ENCODE peak calls at places on chromosomes 13 and 19, in nine cellular contexts. One of them, this sample, is unnamed.

GRCh38 chr13:23651887-23652286 is 81.7 kb downstream of the TNFRSF19 start:
- ATAC-seq in heart right ventricle: no peak
- ATAC-seq in CD8-positive, alpha-beta T cell: no peak
- ATAC-seq in upper lobe of left lung: no peak
- ATAC-seq in gastrocnemius medialis: no peak
- ATAC-seq in right cardiac atrium: no peak
- ATAC-seq in upper lobe of right lung: no peak
- ATAC-seq in lower lobe of right lung: no peak
- ATAC-seq in right lobe of liver: no peak
- ATAC-seq in this sample: no peak

GRCh38 chr13:54744747-54745146 is 1716.1 kb downstream of the OLFM4 start:
- ATAC-seq in heart right ventricle: no peak
- ATAC-seq in CD8-positive, alpha-beta T cell: no peak
- ATAC-seq in upper lobe of left lung: no peak
- ATAC-seq in gastrocnemius medialis: no peak
- ATAC-seq in right cardiac atrium: no peak
- ATAC-seq in upper lobe of right lung: no peak
- ATAC-seq in lower lobe of right lung: no peak
- ATAC-seq in right lobe of liver: no peak
- ATAC-seq in this sample: no peak

GRCh38 chr19:53272044-53272443 is 4.5 kb upstream of the VN1R4 start:
- ATAC-seq in heart right ventricle: no peak
- ATAC-seq in CD8-positive, alpha-beta T cell: no peak
- ATAC-seq in upper lobe of left lung: no peak
- ATAC-seq in gastrocnemius medialis: no peak
- ATAC-seq in right cardiac atrium: no peak
- ATAC-seq in upper lobe of right lung: no peak
- ATAC-seq in lower lobe of right lung: no peak
- ATAC-seq in right lobe of liver: no peak
- ATAC-seq in this sample: no peak

GRCh38 chr19:47996230-47996727 is 1.8 kb downstream of the ELSPBP1 start:
- ATAC-seq in heart right ventricle: no peak
- ATAC-seq in CD8-positive, alpha-beta T cell: no peak
- ATAC-seq in upper lobe of left lung: no peak
- ATAC-seq in gastrocnemius medialis: no peak
- ATAC-seq in right cardiac atrium: no peak
- ATAC-seq in upper lobe of right lung: no peak
- ATAC-seq in lower lobe of right lung: no peak
- ATAC-seq in right lobe of liver: no peak
- ATAC-seq in this sample: no peak

GRCh38 chr19:29524912-29525870 is 603 bp upstream of the VSTM2B start:
- ATAC-seq in heart right ventricle: no peak
- ATAC-seq in CD8-positive, alpha-beta T cell: no peak
- ATAC-seq in upper lobe of left lung: no peak
- ATAC-seq in gastrocnemius medialis: no peak
- ATAC-seq in right cardiac atrium: no peak
- ATAC-seq in upper lobe of right lung: no peak
- ATAC-seq in lower lobe of right lung: no peak
- ATAC-seq in right lobe of liver: no peak
- ATAC-seq in this sample: no peak

GRCh38 chr13:113855931-113856715 is 7.8 kb downstream of the GAS6 start:
- ATAC-seq in heart right ventricle: peak; percentile 1
- ATAC-seq in CD8-positive, alpha-beta T cell: no peak
- ATAC-seq in upper lobe of left lung: no peak
- ATAC-seq in gastrocnemius medialis: peak; percentile 6
- ATAC-seq in right cardiac atrium: no peak
- ATAC-seq in upper lobe of right lung: no peak
- ATAC-seq in lower lobe of right lung: no peak
- ATAC-seq in right lobe of liver: no peak
- ATAC-seq in this sample: no peak

GRCh38 chr19:10329555-10329954 is 3.8 kb downstream of the RAVER1 start:
- ATAC-seq in heart right ventricle: no peak
- ATAC-seq in CD8-positive, alpha-beta T cell: no peak
- ATAC-seq in upper lobe of left lung: no peak
- ATAC-seq in gastrocnemius medialis: no peak
- ATAC-seq in right cardiac atrium: no peak
- ATAC-seq in upper lobe of right lung: no peak
- ATAC-seq in lower lobe of right lung: no peak
- ATAC-seq in right lobe of liver: no peak
- ATAC-seq in this sample: no peak

GRCh38 chr13:101627556-101627943 is 175.1 kb downstream of the ITGBL1 start:
- ATAC-seq in heart right ventricle: no peak
- ATAC-seq in CD8-positive, alpha-beta T cell: peak; percentile 11
- ATAC-seq in upper lobe of left lung: peak; percentile 36
- ATAC-seq in gastrocnemius medialis: no peak
- ATAC-seq in right cardiac atrium: no peak
- ATAC-seq in upper lobe of right lung: peak; percentile 87
- ATAC-seq in lower lobe of right lung: peak; percentile 86
- ATAC-seq in right lobe of liver: peak; percentile 33
- ATAC-seq in this sample: no peak

GRCh38 chr19:14107581-14108461 is 9.7 kb downstream of the PRKACA start:
- ATAC-seq in heart right ventricle: peak; percentile 89
- ATAC-seq in CD8-positive, alpha-beta T cell: no peak
- ATAC-seq in upper lobe of left lung: no peak
- ATAC-seq in gastrocnemius medialis: peak; percentile 66
- ATAC-seq in right cardiac atrium: peak; percentile 80
- ATAC-seq in upper lobe of right lung: no peak
- ATAC-seq in lower lobe of right lung: no peak
- ATAC-seq in right lobe of liver: peak; percentile 40
- ATAC-seq in this sample: peak; percentile 70

GRCh38 chr13:50910483-50910805 is 853 bp downstream of the RNASEH2B start:
- ATAC-seq in heart right ventricle: peak; percentile 56
- ATAC-seq in CD8-positive, alpha-beta T cell: no peak
- ATAC-seq in upper lobe of left lung: peak; percentile 64
- ATAC-seq in gastrocnemius medialis: peak; percentile 62
- ATAC-seq in right cardiac atrium: peak; percentile 55
- ATAC-seq in upper lobe of right lung: peak; percentile 57
- ATAC-seq in lower lobe of right lung: peak; percentile 54
- ATAC-seq in right lobe of liver: peak; percentile 57
- ATAC-seq in this sample: peak; percentile 32

GRCh38 chr19:41325947-41326706 is 16.2 kb downstream of the CCDC97 start:
- ATAC-seq in heart right ventricle: peak; percentile 49
- ATAC-seq in CD8-positive, alpha-beta T cell: no peak
- ATAC-seq in upper lobe of left lung: no peak
- ATAC-seq in gastrocnemius medialis: no peak
- ATAC-seq in right cardiac atrium: peak; percentile 0
- ATAC-seq in upper lobe of right lung: no peak
- ATAC-seq in lower lobe of right lung: no peak
- ATAC-seq in right lobe of liver: no peak
- ATAC-seq in this sample: no peak

GRCh38 chr19:41554902-41555301 is 21.1 kb upstream of the CEACAM21 start:
- ATAC-seq in heart right ventricle: no peak
- ATAC-seq in CD8-positive, alpha-beta T cell: peak; percentile 61
- ATAC-seq in upper lobe of left lung: no peak
- ATAC-seq in gastrocnemius medialis: no peak
- ATAC-seq in right cardiac atrium: peak; percentile 60
- ATAC-seq in upper lobe of right lung: peak; percentile 55
- ATAC-seq in lower lobe of right lung: no peak
- ATAC-seq in right lobe of liver: peak; percentile 51
- ATAC-seq in this sample: no peak

GRCh38 chr13:47892374-47892773 is 108.7 kb downstream of the SUCLA2 start:
- ATAC-seq in heart right ventricle: no peak
- ATAC-seq in CD8-positive, alpha-beta T cell: no peak
- ATAC-seq in upper lobe of left lung: no peak
- ATAC-seq in gastrocnemius medialis: no peak
- ATAC-seq in right cardiac atrium: no peak
- ATAC-seq in upper lobe of right lung: no peak
- ATAC-seq in lower lobe of right lung: no peak
- ATAC-seq in right lobe of liver: no peak
- ATAC-seq in this sample: no peak

GRCh38 chr19:53915000-53915399 is 5.9 kb downstream of the CACNG7 start:
- ATAC-seq in heart right ventricle: no peak
- ATAC-seq in CD8-positive, alpha-beta T cell: no peak
- ATAC-seq in upper lobe of left lung: no peak
- ATAC-seq in gastrocnemius medialis: no peak
- ATAC-seq in right cardiac atrium: no peak
- ATAC-seq in upper lobe of right lung: peak; percentile 36
- ATAC-seq in lower lobe of right lung: no peak
- ATAC-seq in right lobe of liver: no peak
- ATAC-seq in this sample: no peak

GRCh38 chr13:113546571-113547247 is 37.8 kb upstream of the TFDP1 start:
- ATAC-seq in heart right ventricle: peak; percentile 79
- ATAC-seq in CD8-positive, alpha-beta T cell: no peak
- ATAC-seq in upper lobe of left lung: peak; percentile 68
- ATAC-seq in gastrocnemius medialis: no peak
- ATAC-seq in right cardiac atrium: peak; percentile 84
- ATAC-seq in upper lobe of right lung: peak; percentile 6
- ATAC-seq in lower lobe of right lung: peak; percentile 37
- ATAC-seq in right lobe of liver: peak; percentile 62
- ATAC-seq in this sample: peak; percentile 77

GRCh38 chr13:41007359-41008118 is 11.6 kb downstream of the ELF1 start:
- ATAC-seq in heart right ventricle: no peak
- ATAC-seq in CD8-positive, alpha-beta T cell: no peak
- ATAC-seq in upper lobe of left lung: peak; percentile 68
- ATAC-seq in gastrocnemius medialis: no peak
- ATAC-seq in right cardiac atrium: no peak
- ATAC-seq in upper lobe of right lung: peak; percentile 78
- ATAC-seq in lower lobe of right lung: peak; percentile 58
- ATAC-seq in right lobe of liver: peak; percentile 89
- ATAC-seq in this sample: no peak

GRCh38 chr19:290539-291521 is at the start of gene PLPP2:
- ATAC-seq in heart right ventricle: no peak
- ATAC-seq in CD8-positive, alpha-beta T cell: no peak
- ATAC-seq in upper lobe of left lung: peak; percentile 22
- ATAC-seq in gastrocnemius medialis: no peak
- ATAC-seq in right cardiac atrium: peak; percentile 40
- ATAC-seq in upper lobe of right lung: peak; percentile 37
- ATAC-seq in lower lobe of right lung: peak; percentile 64
- ATAC-seq in right lobe of liver: no peak
- ATAC-seq in this sample: peak; percentile 54

GRCh38 chr19:292951-293350 is 1.7 kb upstream of the PLPP2 start:
- ATAC-seq in heart right ventricle: no peak
- ATAC-seq in CD8-positive, alpha-beta T cell: no peak
- ATAC-seq in upper lobe of left lung: no peak
- ATAC-seq in gastrocnemius medialis: no peak
- ATAC-seq in right cardiac atrium: no peak
- ATAC-seq in upper lobe of right lung: no peak
- ATAC-seq in lower lobe of right lung: no peak
- ATAC-seq in right lobe of liver: no peak
- ATAC-seq in this sample: no peak

GRCh38 chr19:292281-292884 is 1.2 kb upstream of the PLPP2 start:
- ATAC-seq in heart right ventricle: no peak
- ATAC-seq in CD8-positive, alpha-beta T cell: no peak
- ATAC-seq in upper lobe of left lung: no peak
- ATAC-seq in gastrocnemius medialis: no peak
- ATAC-seq in right cardiac atrium: no peak
- ATAC-seq in upper lobe of right lung: no peak
- ATAC-seq in lower lobe of right lung: no peak
- ATAC-seq in right lobe of liver: no peak
- ATAC-seq in this sample: no peak

GRCh38 chr19:289651-290538 is 1.3 kb downstream of the PLPP2 start:
- ATAC-seq in heart right ventricle: no peak
- ATAC-seq in CD8-positive, alpha-beta T cell: peak; percentile 64
- ATAC-seq in upper lobe of left lung: no peak
- ATAC-seq in gastrocnemius medialis: no peak
- ATAC-seq in right cardiac atrium: no peak
- ATAC-seq in upper lobe of right lung: peak; percentile 68
- ATAC-seq in lower lobe of right lung: peak; percentile 78
- ATAC-seq in right lobe of liver: peak; percentile 36
- ATAC-seq in this sample: peak; percentile 10

GRCh38 chr19:291561-292280 is 518 bp upstream of the PLPP2 start:
- ATAC-seq in heart right ventricle: no peak
- ATAC-seq in CD8-positive, alpha-beta T cell: no peak
- ATAC-seq in upper lobe of left lung: no peak
- ATAC-seq in gastrocnemius medialis: no peak
- ATAC-seq in right cardiac atrium: no peak
- ATAC-seq in upper lobe of right lung: no peak
- ATAC-seq in lower lobe of right lung: no peak
- ATAC-seq in right lobe of liver: no peak
- ATAC-seq in this sample: no peak
- H3K27ac ChIP-seq in heart right ventricle: no peak overlapping the region
- H3K27ac ChIP-seq in CD8-positive, alpha-beta T cell: no peak overlapping the region
- H3K27ac ChIP-seq in upper lobe of left lung: no peak overlapping the region
- H3K27ac ChIP-seq in gastrocnemius medialis: no peak overlapping the region
- H3K27ac ChIP-seq in right cardiac atrium: no peak overlapping the region
- H3K27ac ChIP-seq in upper lobe of right lung: no peak overlapping the region
- H3K27ac ChIP-seq in lower lobe of right lung: no peak overlapping the region
- H3K27ac ChIP-seq in right lobe of liver: no peak overlapping the region
- H3K27ac ChIP-seq in this sample: no peak overlapping the region

GRCh38 chr19:566403-566802 is 6.0 kb upstream of the BSG start:
- ATAC-seq in heart right ventricle: no peak
- ATAC-seq in CD8-positive, alpha-beta T cell: no peak
- ATAC-seq in upper lobe of left lung: peak; percentile 81
- ATAC-seq in gastrocnemius medialis: no peak
- ATAC-seq in right cardiac atrium: peak; percentile 83
- ATAC-seq in upper lobe of right lung: peak; percentile 75
- ATAC-seq in lower lobe of right lung: peak; percentile 60
- ATAC-seq in right lobe of liver: peak; percentile 77
- ATAC-seq in this sample: peak; percentile 82
- H3K4me3 ChIP-seq in heart right ventricle: no peak overlapping the region
- H3K4me3 ChIP-seq in CD8-positive, alpha-beta T cell: no peak overlapping the region
- H3K4me3 ChIP-seq in upper lobe of left lung: no peak overlapping the region
- H3K4me3 ChIP-seq in gastrocnemius medialis: no peak overlapping the region
- H3K4me3 ChIP-seq in right cardiac atrium: no peak overlapping the region
- H3K4me3 ChIP-seq in upper lobe of right lung: no peak overlapping the region
- H3K4me3 ChIP-seq in lower lobe of right lung: peak overlapping the region; percentile 27
- H3K4me3 ChIP-seq in right lobe of liver: no peak overlapping the region
- H3K4me3 ChIP-seq in this sample: no peak overlapping the region

GRCh38 chr13:73464758-73465628 is 406.2 kb downstream of the KLF5 start:
- ATAC-seq in heart right ventricle: no peak
- ATAC-seq in CD8-positive, alpha-beta T cell: no peak
- ATAC-seq in upper lobe of left lung: no peak
- ATAC-seq in gastrocnemius medialis: peak; percentile 96
- ATAC-seq in right cardiac atrium: no peak
- ATAC-seq in upper lobe of right lung: no peak
- ATAC-seq in lower lobe of right lung: no peak
- ATAC-seq in right lobe of liver: no peak
- ATAC-seq in this sample: no peak
- H3K27ac ChIP-seq in heart right ventricle: no peak overlapping the region
- H3K27ac ChIP-seq in CD8-positive, alpha-beta T cell: no peak overlapping the region
- H3K27ac ChIP-seq in upper lobe of left lung: no peak overlapping the region
- H3K27ac ChIP-seq in gastrocnemius medialis: peak overlapping the region; percentile 80
- H3K27ac ChIP-seq in right cardiac atrium: no peak overlapping the region
- H3K27ac ChIP-seq in upper lobe of right lung: no peak overlapping the region
- H3K27ac ChIP-seq in lower lobe of right lung: no peak overlapping the region
- H3K27ac ChIP-seq in right lobe of liver: no peak overlapping the region
- H3K27ac ChIP-seq in this sample: no peak overlapping the region

DNA sequence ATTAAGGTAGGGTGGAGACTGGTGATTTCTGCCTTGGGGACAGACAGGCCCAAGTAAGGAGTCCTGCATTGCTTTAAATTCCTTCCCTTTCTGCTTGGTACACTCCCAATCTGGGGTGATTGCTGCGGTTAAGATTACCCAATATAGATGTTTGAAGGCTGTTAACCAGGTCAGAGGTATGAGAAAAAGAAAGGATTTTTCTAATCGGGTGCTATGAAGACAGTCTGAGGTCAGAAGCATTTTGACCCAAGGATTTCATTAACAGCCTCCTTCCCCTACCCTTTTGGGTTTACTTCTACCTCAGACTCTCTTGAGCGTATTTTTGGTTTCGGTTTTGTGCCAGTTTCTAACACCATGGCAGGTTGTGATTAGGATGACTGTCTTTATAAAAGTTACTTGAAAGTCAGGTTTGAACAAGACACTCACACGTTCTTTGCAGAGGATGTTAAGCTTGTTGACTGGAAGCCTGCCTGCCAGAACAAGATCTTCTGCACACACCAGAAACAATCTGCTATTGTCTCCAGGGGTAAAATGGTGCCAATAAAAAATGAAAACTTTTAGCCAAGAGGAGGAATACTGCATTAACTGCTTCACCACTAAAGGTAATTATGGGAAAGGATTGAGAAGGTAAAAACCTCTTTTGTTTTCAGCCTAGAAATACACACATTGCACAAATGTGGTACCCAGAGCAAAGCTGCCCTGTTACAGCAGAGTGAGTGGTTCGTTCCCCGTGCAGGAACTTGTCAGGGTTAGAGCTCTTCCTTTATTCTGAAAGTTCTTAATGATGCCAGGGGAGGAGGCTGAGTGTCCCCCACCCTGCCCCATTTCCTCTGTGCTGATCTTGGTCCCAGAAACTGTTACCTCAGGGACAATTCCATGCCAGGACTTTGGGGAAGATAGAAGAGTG is 108.9 kb downstream of the NDFIP2 start:
- ATAC-seq in heart right ventricle: no peak
- ATAC-seq in CD8-positive, alpha-beta T cell: no peak
- ATAC-seq in upper lobe of left lung: no peak
- ATAC-seq in gastrocnemius medialis: no peak
- ATAC-seq in right cardiac atrium: peak; percentile 18
- ATAC-seq in upper lobe of right lung: peak; percentile 70
- ATAC-seq in lower lobe of right lung: peak; percentile 51
- ATAC-seq in right lobe of liver: no peak
- ATAC-seq in this sample: no peak
- H3K4me3 ChIP-seq in heart right ventricle: no peak overlapping the region
- H3K4me3 ChIP-seq in CD8-positive, alpha-beta T cell: no peak overlapping the region
- H3K4me3 ChIP-seq in upper lobe of left lung: no peak overlapping the region
- H3K4me3 ChIP-seq in gastrocnemius medialis: no peak overlapping the region
- H3K4me3 ChIP-seq in right cardiac atrium: peak overlapping the region; percentile 18
- H3K4me3 ChIP-seq in upper lobe of right lung: no peak overlapping the region
- H3K4me3 ChIP-seq in lower lobe of right lung: no peak overlapping the region
- H3K4me3 ChIP-seq in right lobe of liver: no peak overlapping the region
- H3K4me3 ChIP-seq in this sample: no peak overlapping the region

This sample was measured in gastroesophageal sphincter.